ENCODE peak calls at places on chromosomes 5 and 9, in four cellular contexts. N is pancreas, M is heart left ventricle, E is adrenal gland. Q is an unnamed sample.

GRCh38 chr5:112604741-112605390 is 132.8 kb upstream of the APC start:
- DNase-seq in N (no peak), E (no peak), M (no peak), Q (peak; percentile 11)

GRCh38 chr5:101091902-101092301 is 188.8 kb upstream of the ST8SIA4 start:
- DNase-seq in M (no peak), E (no peak), N (no peak), Q (no peak)

GRCh38 chr5:84688566-84688965 is 303.9 kb upstream of the EDIL3 start:
- DNase-seq in M (no peak), N (no peak), E (no peak), Q (peak; percentile 93)

GRCh38 chr5:100690036-100690560 is 154.9 kb downstream of the FAM174A start:
- DNase-seq in M (no peak), E (no peak), N (no peak), Q (peak; percentile 9)

GRCh38 chr9:91949946-91950664 is at the start of gene ROR2:
- DNase-seq in N (peak; percentile 67), M (no peak), E (peak; percentile 65), Q (peak; percentile 54)

GRCh38 chr9:89606049-89606481 is 1.3 kb downstream of the GADD45G start:
- DNase-seq in E (peak; percentile 82), N (peak; percentile 87), M (peak; percentile 66), Q (peak; percentile 75)

GRCh38 chr9:35162605-35163315 is 951 bp downstream of the UNC13B start:
- DNase-seq in N (no peak), E (no peak), M (no peak), Q (peak; percentile 38)

GRCh38 chr5:53543401-53543800 is 17.0 kb upstream of the NDUFS4 start:
- DNase-seq in E (no peak), N (no peak), M (no peak), Q (peak; percentile 22)

GRCh38 chr9:95157491-95158151 is 159.9 kb downstream of the FANCC start:
- DNase-seq in E (peak; percentile 46), N (no peak), M (peak; percentile 75), Q (peak; percentile 91)

GRCh38 chr5:94540856-94541494 is 77.4 kb downstream of the KIAA0825 start:
- DNase-seq in E (no peak), M (no peak), N (no peak), Q (no peak)

GRCh38 chr9:89274838-89275237 is 36.2 kb upstream of the CKS2 start:
- DNase-seq in M (no peak), E (no peak), N (no peak), Q (peak; percentile 99)

GRCh38 chr9:123033864-123034598 is 564 bp downstream of the GPR21 start:
- DNase-seq in N (no peak), E (no peak), M (no peak), Q (no peak)

GRCh38 chr5:163916376-163916775 is 411.0 kb downstream of the MAT2B start:
- DNase-seq in N (no peak), E (peak; percentile 41), M (no peak), Q (peak; percentile 15)

GRCh38 chr5:135024956-135025729 is 8.9 kb downstream of the PITX1 start:
- DNase-seq in M (no peak), E (no peak), N (no peak), Q (no peak)

GRCh38 chr5:102583663-102584062 is 84.9 kb upstream of the SLCO6A1 start:
- DNase-seq in N (no peak), E (no peak), M (no peak), Q (peak; percentile 42)

GRCh38 chr9:88303785-88304495 is 84.3 kb upstream of the SPIN1 start:
- DNase-seq in N (no peak), E (no peak), M (no peak), Q (peak; percentile 45)

GRCh38 chr9:69009708-69010107 is 4.2 kb downstream of the PRKACG start:
- DNase-seq in N (no peak), E (no peak), M (no peak), Q (no peak)

GRCh38 chr5:174832811-174833210 is 108.4 kb downstream of the MSX2 start:
- DNase-seq in N (no peak), E (no peak), M (no peak), Q (no peak)

GRCh38 chr5:130836729-130837660 is 328.1 kb downstream of the HINT1 start:
- DNase-seq in N (no peak), M (no peak), E (no peak), Q (peak; percentile 20)

GRCh38 chr9:86676426-86676825 is 270.9 kb downstream of the GAS1 start:
- DNase-seq in M (no peak), E (no peak), N (no peak), Q (no peak)

GRCh38 chr9:128503870-128504269 is 649 bp upstream of the GLE1 start:
- DNase-seq in M (no peak), E (peak; percentile 42), N (no peak), Q (peak; percentile 25)

GRCh38 chr5:127885176-127885575 is 182.0 kb downstream of the CCDC192 start:
- DNase-seq in N (no peak), E (no peak), M (no peak), Q (no peak)

GRCh38 chr5:168020522-168021294 is 270.7 kb upstream of the WWC1 start:
- DNase-seq in N (no peak), M (no peak), E (peak; percentile 20), Q (peak; percentile 24)

GRCh38 chr5:166340039-166340438 is 1951.4 kb upstream of the WWC1 start:
- DNase-seq in M (no peak), E (no peak), N (no peak), Q (no peak)

GRCh38 chr5:1208743-1209551 is 7.6 kb downstream of the SLC6A19 start:
- DNase-seq in E (no peak), N (peak; percentile 12), M (no peak), Q (peak; percentile 12)

DNA sequence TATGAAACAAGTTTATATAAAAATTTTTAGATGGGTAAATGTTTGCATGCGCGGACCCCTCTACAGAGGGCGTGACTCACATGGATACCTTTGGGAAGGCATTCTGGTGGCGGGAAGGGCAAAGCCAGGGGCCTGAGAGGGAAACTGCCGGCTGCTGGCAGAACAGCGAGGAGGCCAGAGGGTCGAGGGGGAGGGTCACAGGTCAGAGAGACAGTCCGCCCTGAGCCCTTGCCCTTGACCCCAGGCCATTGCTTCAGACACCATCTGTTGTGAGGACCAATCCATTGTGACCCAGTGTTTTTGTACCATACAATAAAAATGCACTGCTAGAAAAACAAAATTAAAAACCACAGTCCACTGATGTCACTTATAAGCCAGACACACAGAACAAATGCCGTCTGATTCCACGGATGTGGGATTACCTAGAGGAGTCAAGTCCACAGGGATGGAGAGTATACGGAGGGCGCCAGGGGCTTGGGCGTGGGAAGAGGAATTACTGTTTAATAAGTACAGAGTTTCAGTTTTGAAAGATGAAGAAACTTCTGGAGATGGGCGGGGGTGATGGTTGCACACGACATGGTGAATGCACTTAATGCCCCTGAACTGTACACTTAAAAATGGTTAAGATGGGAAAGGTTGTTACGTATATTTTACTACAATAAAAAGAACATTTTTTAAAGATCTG is 11.9 kb downstream of the BTNL9 start:
- DNase-seq in E (no peak), M (no peak), N (no peak), Q (no peak)
- H3K4me3 ChIP-seq in E (no peak overlapping the region), M (peak overlapping the region; percentile 52), N (no peak overlapping the region), Q (no peak overlapping the region)

GRCh38 chr9:117725426-117725887 is 21.3 kb downstream of the TLR4 start:
- DNase-seq in M (no peak), E (no peak), N (no peak), Q (peak; percentile 68)
- H3K4me3 ChIP-seq in M (no peak overlapping the region), E (no peak overlapping the region), N (no peak overlapping the region), Q (no peak overlapping the region)

DNA sequence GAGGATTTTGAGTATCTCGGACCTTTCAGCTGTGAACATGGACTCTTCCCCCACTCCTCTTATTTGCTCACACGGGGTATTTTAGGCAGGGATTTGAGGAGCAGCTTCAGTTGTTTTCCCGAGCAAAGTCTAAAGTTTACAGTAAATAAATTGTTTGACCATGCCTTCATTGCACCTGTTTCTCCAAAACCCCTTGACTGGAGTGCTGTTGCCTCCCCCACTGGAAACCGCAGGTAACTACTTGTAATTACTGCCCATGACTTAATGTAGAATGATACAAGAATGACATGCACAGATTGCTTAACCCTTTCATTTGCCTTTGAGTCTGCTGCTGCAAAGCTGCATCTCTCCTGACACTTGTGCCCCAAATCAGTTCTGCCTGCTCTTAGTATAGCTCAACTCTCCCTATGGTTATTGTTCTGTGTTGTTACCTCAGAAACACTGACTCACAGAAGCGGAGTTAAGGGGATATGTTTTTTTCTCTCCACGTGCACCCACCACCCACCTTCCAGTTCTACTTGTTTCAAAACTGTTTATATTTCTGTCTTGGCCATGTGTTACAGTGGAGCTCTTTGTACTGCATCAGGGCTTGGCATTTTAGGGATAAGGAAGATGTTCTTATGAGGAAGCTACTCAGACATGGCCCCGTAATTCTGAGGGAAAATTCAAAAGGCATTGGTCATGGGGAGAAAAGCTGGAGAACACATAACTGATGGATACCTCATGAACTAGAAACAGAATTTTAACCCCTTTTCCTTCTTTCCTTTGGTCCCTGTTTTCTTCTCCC is 2.2 kb downstream of the ADRB2 start:
- DNase-seq in M (no peak), E (no peak), N (no peak), Q (no peak)
- H3K4me3 ChIP-seq in M (peak overlapping the region; percentile 75), E (no peak overlapping the region), N (no peak overlapping the region), Q (no peak overlapping the region)

GRCh38 chr9:118515947-118516346 is 811.7 kb downstream of the TLR4 start:
- DNase-seq in M (no peak), N (no peak), E (no peak), Q (no peak)
- H3K4me3 ChIP-seq in M (no peak overlapping the region), N (no peak overlapping the region), E (no peak overlapping the region), Q (no peak overlapping the region)

GRCh38 chr5:10567181-10567591 is 3.3 kb downstream of the ANKRD33B start:
- DNase-seq in M (no peak), N (no peak), E (no peak), Q (no peak)

GRCh38 chr5:10566556-10567068 is 2.7 kb downstream of the ANKRD33B start:
- DNase-seq in M (no peak), N (no peak), E (no peak), Q (no peak)

GRCh38 chr5:10564838-10565784 is 1.2 kb downstream of the ANKRD33B start:
- DNase-seq in N (peak; percentile 26), E (no peak), M (peak; percentile 49), Q (no peak)

GRCh38 chr5:10563940-10564837 is at the start of gene ANKRD33B:
- DNase-seq in E (no peak), N (peak; percentile 69), M (peak; percentile 79), Q (peak; percentile 52)

GRCh38 chr5:10565785-10566506 is 2.1 kb downstream of the ANKRD33B start:
- DNase-seq in M (peak; percentile 32), E (no peak), N (no peak), Q (no peak)
- H3K4me3 ChIP-seq in M (peak overlapping the region; percentile 68), E (no peak overlapping the region), N (no peak overlapping the region), Q (peak overlapping the region; percentile 78)

Q was measured in fibroblast of mammary gland.